ENCODE peak calls at places on chromosome 15, in eight cellular contexts. One of them, this sample, is unnamed.

GRCh38 chr15:84594617-84595290 is 6.1 kb upstream of the ZSCAN2 start:
- DNase-seq in activated B cell treated with CpG ODN at 0.5 μM for 24 hours: no peak
- DNase-seq in CD8-positive, alpha-beta memory T cell: no peak
- DNase-seq in NCI-H748 treated with DMSO at 0.1 percent for 48 hours: no peak
- DNase-seq in NCI-H1092: no peak
- DNase-seq in T-helper 9 cell: no peak
- DNase-seq in stimulated activated CD4-positive, alpha-beta T cell treated with anti-CD3 and anti-CD28 coated beads, Interleukin-4, amount 100 ng/mL, for 48 hours: no peak
- DNase-seq in Kasumi-1: peak; percentile 14
- DNase-seq in this sample: no peak

GRCh38 chr15:31325976-31326728 is 483 bp upstream of the KLF13 start:
- DNase-seq in activated B cell treated with CpG ODN at 0.5 μM for 24 hours: peak; percentile 100
- DNase-seq in CD8-positive, alpha-beta memory T cell: peak; percentile 100
- DNase-seq in NCI-H748 treated with DMSO at 0.1 percent for 48 hours: peak; percentile 73
- DNase-seq in NCI-H1092: peak; percentile 91
- DNase-seq in T-helper 9 cell: peak; percentile 99
- DNase-seq in stimulated activated CD4-positive, alpha-beta T cell treated with anti-CD3 and anti-CD28 coated beads, Interleukin-4, amount 100 ng/mL, for 48 hours: peak; percentile 99
- DNase-seq in Kasumi-1: peak; percentile 70
- DNase-seq in this sample: peak; percentile 100

GRCh38 chr15:61115679-61116078 is 113.4 kb downstream of the RORA start:
- DNase-seq in activated B cell treated with CpG ODN at 0.5 μM for 24 hours: no peak
- DNase-seq in CD8-positive, alpha-beta memory T cell: no peak
- DNase-seq in NCI-H748 treated with DMSO at 0.1 percent for 48 hours: no peak
- DNase-seq in NCI-H1092: no peak
- DNase-seq in T-helper 9 cell: no peak
- DNase-seq in stimulated activated CD4-positive, alpha-beta T cell treated with anti-CD3 and anti-CD28 coated beads, Interleukin-4, amount 100 ng/mL, for 48 hours: no peak
- DNase-seq in Kasumi-1: no peak
- DNase-seq in this sample: no peak

GRCh38 chr15:40768492-40769309 is 1.1 kb upstream of the C15orf62 start:
- DNase-seq in activated B cell treated with CpG ODN at 0.5 μM for 24 hours: no peak
- DNase-seq in CD8-positive, alpha-beta memory T cell: no peak
- DNase-seq in NCI-H748 treated with DMSO at 0.1 percent for 48 hours: no peak
- DNase-seq in NCI-H1092: peak; percentile 21
- DNase-seq in T-helper 9 cell: no peak
- DNase-seq in stimulated activated CD4-positive, alpha-beta T cell treated with anti-CD3 and anti-CD28 coated beads, Interleukin-4, amount 100 ng/mL, for 48 hours: no peak
- DNase-seq in Kasumi-1: no peak
- DNase-seq in this sample: no peak

GRCh38 chr15:101010781-101011180 is 91.6 kb downstream of the LRRK1 start:
- DNase-seq in activated B cell treated with CpG ODN at 0.5 μM for 24 hours: no peak
- DNase-seq in CD8-positive, alpha-beta memory T cell: no peak
- DNase-seq in NCI-H748 treated with DMSO at 0.1 percent for 48 hours: no peak
- DNase-seq in NCI-H1092: no peak
- DNase-seq in T-helper 9 cell: no peak
- DNase-seq in stimulated activated CD4-positive, alpha-beta T cell treated with anti-CD3 and anti-CD28 coated beads, Interleukin-4, amount 100 ng/mL, for 48 hours: no peak
- DNase-seq in Kasumi-1: no peak
- DNase-seq in this sample: no peak

GRCh38 chr15:27480642-27481041 is 509.7 kb downstream of the GABRG3 start:
- DNase-seq in activated B cell treated with CpG ODN at 0.5 μM for 24 hours: no peak
- DNase-seq in CD8-positive, alpha-beta memory T cell: no peak
- DNase-seq in NCI-H748 treated with DMSO at 0.1 percent for 48 hours: no peak
- DNase-seq in NCI-H1092: no peak
- DNase-seq in T-helper 9 cell: no peak
- DNase-seq in stimulated activated CD4-positive, alpha-beta T cell treated with anti-CD3 and anti-CD28 coated beads, Interleukin-4, amount 100 ng/mL, for 48 hours: no peak
- DNase-seq in Kasumi-1: no peak
- DNase-seq in this sample: no peak

GRCh38 chr15:35120173-35120572 is 35.1 kb upstream of the NANOGP8 start:
- DNase-seq in activated B cell treated with CpG ODN at 0.5 μM for 24 hours: no peak
- DNase-seq in CD8-positive, alpha-beta memory T cell: no peak
- DNase-seq in NCI-H748 treated with DMSO at 0.1 percent for 48 hours: no peak
- DNase-seq in NCI-H1092: no peak
- DNase-seq in T-helper 9 cell: no peak
- DNase-seq in stimulated activated CD4-positive, alpha-beta T cell treated with anti-CD3 and anti-CD28 coated beads, Interleukin-4, amount 100 ng/mL, for 48 hours: no peak
- DNase-seq in Kasumi-1: no peak
- DNase-seq in this sample: no peak

GRCh38 chr15:40911139-40911538 is 16.9 kb downstream of the VPS18 start:
- DNase-seq in activated B cell treated with CpG ODN at 0.5 μM for 24 hours: no peak
- DNase-seq in CD8-positive, alpha-beta memory T cell: no peak
- DNase-seq in NCI-H748 treated with DMSO at 0.1 percent for 48 hours: no peak
- DNase-seq in NCI-H1092: no peak
- DNase-seq in T-helper 9 cell: no peak
- DNase-seq in stimulated activated CD4-positive, alpha-beta T cell treated with anti-CD3 and anti-CD28 coated beads, Interleukin-4, amount 100 ng/mL, for 48 hours: no peak
- DNase-seq in Kasumi-1: no peak
- DNase-seq in this sample: no peak

GRCh38 chr15:41511331-41512077 is 2.1 kb downstream of the LTK start:
- DNase-seq in activated B cell treated with CpG ODN at 0.5 μM for 24 hours: no peak
- DNase-seq in CD8-positive, alpha-beta memory T cell: no peak
- DNase-seq in NCI-H748 treated with DMSO at 0.1 percent for 48 hours: no peak
- DNase-seq in NCI-H1092: peak; percentile 10
- DNase-seq in T-helper 9 cell: no peak
- DNase-seq in stimulated activated CD4-positive, alpha-beta T cell treated with anti-CD3 and anti-CD28 coated beads, Interleukin-4, amount 100 ng/mL, for 48 hours: no peak
- DNase-seq in Kasumi-1: no peak
- DNase-seq in this sample: no peak